ENCODE peak calls at places on chromosome 4, in six cellular contexts. Q, S, O, J, M and N are unnamed samples.

GRCh38 chr4:125434136-125434535 is 119.4 kb downstream of the FAT4 start:
- DNase-seq in M (no peak), O (no peak), Q (no peak), J (no peak), S (no peak), N (no peak)

GRCh38 chr4:626201-627091 is 1.1 kb downstream of the PDE6B start:
- DNase-seq in S (no peak), Q (peak; percentile 28), J (no peak), O (no peak), M (no peak), N (no peak)

GRCh38 chr4:156568479-156568878 is 403.1 kb downstream of the PDGFC start:
- DNase-seq in S (no peak), Q (no peak), M (no peak), J (no peak), O (no peak), N (no peak)

GRCh38 chr4:73856518-73856917 is 3.4 kb downstream of the PF4V1 start:
- DNase-seq in M (no peak), Q (no peak), S (no peak), O (no peak), J (no peak), N (no peak)

GRCh38 chr4:31365006-31365690 is 645.0 kb downstream of the PCDH7 start:
- DNase-seq in O (no peak), M (no peak), S (no peak), Q (no peak), J (no peak), N (peak; percentile 90)

GRCh38 chr4:129231907-129232626 is 136.1 kb downstream of the C4orf33 start:
- DNase-seq in O (no peak), S (no peak), J (no peak), M (no peak), Q (no peak), N (no peak)

GRCh38 chr4:89889289-89889688 is 5.4 kb upstream of the MMRN1 start:
- DNase-seq in S (no peak), J (no peak), Q (peak; percentile 37), M (no peak), O (no peak), N (no peak)

GRCh38 chr4:169663402-169663801 is 43.0 kb downstream of the CLCN3 start:
- DNase-seq in M (no peak), Q (no peak), S (no peak), J (no peak), O (no peak), N (no peak)

GRCh38 chr4:84258905-84259830 is 239.9 kb downstream of the NKX6-1 start:
- DNase-seq in Q (no peak), S (no peak), M (no peak), O (no peak), J (no peak), N (peak; percentile 11)

GRCh38 chr4:85657143-85657542 is 182.2 kb downstream of the ARHGAP24 start:
- DNase-seq in Q (no peak), J (no peak), S (no peak), O (no peak), M (no peak), N (no peak)

GRCh38 chr4:164716901-164717300 is 37.0 kb upstream of the SMIM31 start:
- DNase-seq in Q (no peak), J (no peak), M (no peak), O (no peak), S (no peak), N (no peak)

GRCh38 chr4:41454393-41454792 is 83.6 kb upstream of the LIMCH1 start:
- DNase-seq in Q (no peak), S (no peak), M (no peak), O (no peak), J (no peak), N (no peak)

GRCh38 chr4:84126061-84126787 is 372.9 kb downstream of the NKX6-1 start:
- DNase-seq in Q (no peak), M (no peak), J (peak; percentile 28), S (no peak), O (no peak), N (no peak)

GRCh38 chr4:10694826-10695209 is 10.2 kb upstream of the CLNK start:
- DNase-seq in S (no peak), J (no peak), M (no peak), O (no peak), Q (no peak), N (no peak)

GRCh38 chr4:77073981-77074865 is 1.6 kb downstream of the CCNI start:
- DNase-seq in S (no peak), O (no peak), Q (no peak), J (no peak), M (no peak), N (no peak)

GRCh38 chr4:26150948-26151347 is 169.9 kb upstream of the RBPJ start:
- DNase-seq in O (no peak), Q (no peak), J (no peak), M (no peak), S (no peak), N (no peak)

GRCh38 chr4:173835863-173836262 is 305.8 kb upstream of the HAND2 start:
- DNase-seq in Q (peak; percentile 47), O (no peak), S (no peak), M (no peak), J (no peak), N (no peak)

GRCh38 chr4:186805020-186805820 is 81.6 kb upstream of the FAT1 start:
- DNase-seq in M (no peak), O (no peak), J (no peak), S (no peak), Q (no peak), N (no peak)

GRCh38 chr4:20997886-20998285 is 297.6 kb downstream of the PACRGL start:
- DNase-seq in J (no peak), M (no peak), O (no peak), Q (no peak), S (no peak), N (no peak)

GRCh38 chr4:35138449-35138848 is 1105.9 kb downstream of the ARAP2 start:
- DNase-seq in J (no peak), S (no peak), Q (no peak), M (no peak), O (no peak), N (no peak)

GRCh38 chr4:149029056-149029651 is 586.9 kb upstream of the NR3C2 start:
- DNase-seq in O (no peak), M (no peak), J (no peak), Q (no peak), S (peak; percentile 52), N (no peak)

GRCh38 chr4:69377562-69377961 is 97.3 kb downstream of the UGT2B28 start:
- DNase-seq in O (no peak), Q (no peak), M (no peak), J (no peak), S (no peak), N (no peak)

GRCh38 chr4:41079871-41080565 is 134.3 kb downstream of the APBB2 start:
- DNase-seq in Q (no peak), S (no peak), O (no peak), J (no peak), M (no peak), N (no peak)

GRCh38 chr4:41146716-41147506 is 67.4 kb downstream of the APBB2 start:
- DNase-seq in M (no peak), O (no peak), Q (no peak), S (no peak), J (no peak), N (no peak)

GRCh38 chr4:123977623-123978022 is 581.0 kb downstream of the SPRY1 start:
- DNase-seq in M (no peak), S (no peak), J (no peak), Q (no peak), O (no peak), N (no peak)

GRCh38 chr4:26938516-26938915 is 77.9 kb downstream of the STIM2 start:
- DNase-seq in J (no peak), O (no peak), Q (no peak), S (no peak), M (no peak), N (no peak)

GRCh38 chr4:80192937-80193336 is 4.4 kb upstream of the PRDM8 start:
- DNase-seq in S (no peak), J (no peak), O (no peak), Q (no peak), M (no peak), N (no peak)

GRCh38 chr4:41509411-41510008 is 28.4 kb upstream of the LIMCH1 start:
- DNase-seq in O (no peak), Q (peak; percentile 68), S (no peak), J (peak; percentile 48), M (no peak), N (peak; percentile 21)

GRCh38 chr4:130468340-130468739 is 1372.4 kb downstream of the C4orf33 start:
- DNase-seq in M (no peak), S (no peak), Q (no peak), O (no peak), J (no peak), N (no peak)

GRCh38 chr4:141815646-141816045 is 179.3 kb downstream of the IL15 start:
- DNase-seq in J (no peak), Q (no peak), O (no peak), M (no peak), S (no peak), N (no peak)

GRCh38 chr4:156593464-156593863 is 378.1 kb downstream of the PDGFC start:
- DNase-seq in Q (no peak), J (no peak), M (no peak), O (no peak), S (no peak), N (peak; percentile 18)

GRCh38 chr4:133555671-133556070 is 406.6 kb downstream of the PCDH10 start:
- DNase-seq in J (no peak), O (no peak), M (no peak), Q (no peak), S (no peak), N (no peak)

GRCh38 chr4:5469151-5469775 is 239.1 kb downstream of the EVC2 start:
- DNase-seq in Q (no peak), J (no peak), M (no peak), S (no peak), O (no peak), N (no peak)

GRCh38 chr4:188783606-188784157 is 644.4 kb downstream of the TRIML1 start:
- DNase-seq in J (no peak), S (no peak), Q (no peak), M (no peak), O (no peak), N (no peak)

GRCh38 chr4:20256381-20256881 is 4.7 kb downstream of the SLIT2 start:
- DNase-seq in M (no peak), J (no peak), O (no peak), S (no peak), Q (no peak), N (no peak)

GRCh38 chr4:139972305-139972704 is 181.7 kb downstream of the MAML3 start:
- DNase-seq in M (no peak), J (no peak), O (no peak), Q (no peak), S (no peak), N (no peak)

GRCh38 chr4:76434901-76435688 is at the start of gene SHROOM3:
- DNase-seq in Q (no peak), M (no peak), J (no peak), S (no peak), O (no peak), N (no peak)

GRCh38 chr4:41882622-41883347 is 52.4 kb upstream of the TMEM33 start:
- DNase-seq in O (no peak), S (no peak), Q (peak; percentile 66), J (no peak), M (peak; percentile 20), N (peak; percentile 56)